ENCODE peak calls at places on chromosomes 4 and X, in four cellular contexts. I is adrenal gland, C is uterus, Q is IMR-90. H is an unnamed sample.

GRCh38 chr4:157217708-157218107 is 2.8 kb upstream of the GRIA2 start:
- DNase-seq in C (no peak), I (no peak), Q (peak; percentile 13), H (no peak)

GRCh38 chr4:137124278-137124932 is 407.9 kb downstream of the PCDH18 start:
- DNase-seq in I (peak; percentile 7), C (peak; percentile 16), Q (peak; percentile 79), H (no peak)

GRCh38 chr4:16192631-16193483 is 33.4 kb downstream of the TAPT1 start:
- DNase-seq in Q (no peak), C (no peak), I (no peak), H (no peak)

GRCh38 chr4:576991-577498 is 950 bp upstream of the TMEM271 start:
- DNase-seq in C (no peak), Q (no peak), I (no peak), H (no peak)

GRCh38 chrX:136586386-136586785 is 54.4 kb downstream of the VGLL1 start:
- DNase-seq in I (no peak), Q (no peak), C (no peak), H (no peak)

GRCh38 chrX:112874140-112874539 is 33.5 kb upstream of the AMOT start:
- DNase-seq in C (no peak), Q (peak; percentile 3), I (no peak), H (no peak)

GRCh38 chr4:63620271-63620670 is 789.0 kb downstream of the TECRL start:
- DNase-seq in C (no peak), Q (no peak), I (no peak), H (no peak)

GRCh38 chr4:48913346-48913745 is 6.8 kb upstream of the OCIAD2 start:
- DNase-seq in I (peak; percentile 78), Q (peak; percentile 92), C (peak; percentile 80), H (no peak)

GRCh38 chrX:9882669-9883446 is 84.3 kb upstream of the CLDN34 start:
- DNase-seq in C (no peak), Q (peak; percentile 87), I (no peak), H (no peak)

GRCh38 chr4:19940861-19941260 is 310.8 kb upstream of the SLIT2 start:
- DNase-seq in I (no peak), C (no peak), Q (no peak), H (no peak)

GRCh38 chr4:73729534-73730165 is 10.7 kb upstream of the CXCL8 start:
- DNase-seq in Q (peak; percentile 92), C (peak; percentile 57), I (peak; percentile 75), H (peak; percentile 67)

GRCh38 chr4:5267418-5267817 is 216.1 kb downstream of the STK32B start:
- DNase-seq in Q (peak; percentile 25), C (no peak), I (no peak), H (no peak)

GRCh38 chr4:81470456-81471327 is 1.0 kb downstream of the RASGEF1B start:
- DNase-seq in C (peak; percentile 28), I (peak; percentile 65), Q (no peak), H (peak; percentile 51)

GRCh38 chr4:150694438-150694837 is 112.5 kb downstream of the MAB21L2 start:
- DNase-seq in C (no peak), Q (no peak), I (peak; percentile 11), H (no peak)

GRCh38 chr4:14744346-14744745 is 257.9 kb upstream of the CPEB2 start:
- DNase-seq in C (no peak), Q (no peak), I (no peak), H (no peak)

GRCh38 chrX:40340116-40340515 is 240.7 kb upstream of the ATP6AP2 start:
- DNase-seq in Q (no peak), I (no peak), C (no peak), H (no peak)

GRCh38 chr4:156290811-156291210 is 337.1 kb upstream of the CTSO start:
- DNase-seq in C (no peak), Q (peak; percentile 46), I (no peak), H (no peak)

GRCh38 chrX:3129256-3129655 is 88.0 kb downstream of the ARSF start:
- DNase-seq in Q (peak; percentile 28), I (no peak), C (no peak), H (peak; percentile 8)

GRCh38 chr4:164239433-164239832 is 514.5 kb upstream of the SMIM31 start:
- DNase-seq in C (no peak), I (no peak), Q (no peak), H (no peak)

GRCh38 chr4:1521821-1522361 is 115.6 kb upstream of the NKX1-1 start:
- DNase-seq in I (no peak), C (no peak), Q (no peak), H (no peak)

GRCh38 chrX:53594354-53594753 is 92.2 kb downstream of the HUWE1 start:
- DNase-seq in Q (peak; percentile 70), I (no peak), C (no peak), H (no peak)

GRCh38 chr4:128315756-128316520 is 28.3 kb upstream of the PGRMC2 start:
- DNase-seq in I (no peak), C (no peak), Q (no peak), H (no peak)

GRCh38 chrX:68084765-68085164 is 348.5 kb downstream of the OPHN1 start:
- DNase-seq in Q (peak; percentile 55), I (peak; percentile 40), C (peak; percentile 32), H (peak; percentile 7)

GRCh38 chr4:170491981-170492380 is 402.2 kb upstream of the AADAT start:
- DNase-seq in Q (no peak), C (no peak), I (no peak), H (no peak)

GRCh38 chr4:170497729-170498128 is 408.0 kb upstream of the AADAT start:
- DNase-seq in I (no peak), C (no peak), Q (no peak), H (no peak)

GRCh38 chr4:170497105-170497504 is 407.3 kb upstream of the AADAT start:
- DNase-seq in C (no peak), Q (no peak), I (no peak), H (no peak)
- H3K4me1 ChIP-seq in C (no peaks in the 10 kb centered on the region), Q (no peaks in the 10 kb centered on the region), I (no peaks in the 10 kb centered on the region), H (no peaks in the 10 kb centered on the region)

GRCh38 chrX:1289535-1289934 is 20.9 kb downstream of the CSF2RA start:
- DNase-seq in Q (no peak), C (no peak), I (no peak), H (no peak)
- H3K4me3 ChIP-seq in Q (no peak overlapping the region), C (no peak overlapping the region), I (no peak overlapping the region), H (no peak overlapping the region)

GRCh38 chr4:76316131-76316530 is 9.6 kb downstream of the STBD1 start:
- DNase-seq in C (no peak), Q (no peak), I (no peak), H (no peak)
- H3K4me1 ChIP-seq in C (no peaks in the 10 kb centered on the region), Q (no peaks in the 10 kb centered on the region), I (no peaks in the 10 kb centered on the region), H (peaks cover 16% of the 10 kb centered on the region)

GRCh38 chrX:133265331-133265730 is 47.2 kb upstream of the TFDP3 start:
- DNase-seq in C (no peak), Q (no peak), I (no peak), H (no peak)
- H3K4me3 ChIP-seq in C (no peak overlapping the region), Q (no peak overlapping the region), I (no peak overlapping the region), H (no peak overlapping the region)

GRCh38 chr4:6990661-6991060 is 52.5 kb upstream of the TADA2B start:
- DNase-seq in Q (no peak), I (no peak), C (no peak), H (no peak)
- H3K4me1 ChIP-seq in Q (peaks cover 17% of the 10 kb centered on the region), I (peaks cover 62% of the 10 kb centered on the region), C (peaks cover 9% of the 10 kb centered on the region), H (peaks cover 70% of the 10 kb centered on the region)

GRCh38 chr4:113407409-113407808 is 354.1 kb downstream of the CAMK2D start:
- DNase-seq in Q (no peak), C (no peak), I (no peak), H (no peak)

GRCh38 chr4:113406723-113407016 is 354.9 kb downstream of the CAMK2D start:
- DNase-seq in Q (no peak), C (no peak), I (no peak), H (peak; percentile 16)

GRCh38 chr4:113405874-113406722 is 355.4 kb downstream of the CAMK2D start:
- DNase-seq in Q (no peak), I (no peak), C (no peak), H (no peak)

GRCh38 chr4:113404167-113404571 is 354.7 kb downstream of the ANK2 start:
- DNase-seq in I (no peak), Q (no peak), C (no peak), H (no peak)

DNA sequence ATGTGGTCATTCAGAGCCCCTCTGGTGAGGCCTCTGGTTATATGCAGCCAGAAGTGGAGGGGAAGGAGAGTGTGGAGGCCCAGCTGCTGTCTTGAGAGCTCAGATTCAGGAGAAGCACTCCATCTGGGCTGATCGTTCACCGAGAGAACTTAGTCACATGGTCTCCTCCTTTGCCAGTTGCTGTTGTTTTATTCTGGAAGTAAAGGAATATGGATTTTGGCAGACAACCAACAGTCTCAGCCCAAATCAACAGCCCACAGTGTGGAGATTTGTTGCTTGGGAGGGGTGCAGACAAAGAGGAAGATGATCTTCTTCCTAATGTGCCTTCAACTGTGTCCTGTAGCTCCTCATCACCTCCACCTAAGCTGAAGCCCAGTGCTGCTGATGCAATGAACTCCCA is 355.4 kb downstream of the ANK2 start:
- DNase-seq in Q (no peak), C (no peak), I (no peak), H (no peak)
- H3K4me3 ChIP-seq in Q (no peak overlapping the region), C (no peak overlapping the region), I (no peak overlapping the region), H (no peak overlapping the region)

GRCh38 chr4:140080883-140081282 is 73.1 kb downstream of the MAML3 start:
- DNase-seq in Q (peak; percentile 51), C (no peak), I (no peak), H (no peak)
- H3K4me1 ChIP-seq in Q (peaks cover 36% of the 10 kb centered on the region), C (no peaks in the 10 kb centered on the region), I (peaks cover 26% of the 10 kb centered on the region), H (peaks cover 21% of the 10 kb centered on the region)

GRCh38 chr4:112898357-112899141 is 150.9 kb upstream of the ANK2 start:
- DNase-seq in C (no peak), I (no peak), Q (no peak), H (no peak)
- H3K4me3 ChIP-seq in C (no peak overlapping the region), I (no peak overlapping the region), Q (no peak overlapping the region), H (no peak overlapping the region)

DNA sequence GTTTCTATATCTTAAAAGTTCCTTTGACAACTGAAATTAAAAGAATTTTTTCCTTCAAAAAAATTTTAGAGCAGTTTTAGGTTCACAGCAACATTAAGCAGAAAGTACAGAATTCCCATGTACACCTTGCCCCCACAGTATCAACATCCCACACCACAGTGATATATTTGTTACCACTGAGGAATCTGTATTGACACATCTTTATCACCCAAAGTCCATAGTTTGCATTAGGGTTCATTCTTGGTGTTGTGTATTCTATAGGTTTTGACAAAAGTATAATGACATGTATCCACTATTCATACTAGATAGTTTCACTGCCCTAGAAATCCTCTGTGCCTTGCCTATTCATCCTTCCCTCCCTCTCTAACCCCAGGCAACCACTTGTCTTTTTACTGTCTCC is 43.7 kb downstream of the FNIP2 start:
- DNase-seq in C (no peak), I (no peak), Q (no peak), H (no peak)
- H3K4me1 ChIP-seq in C (peaks cover 13% of the 10 kb centered on the region), I (peaks cover 61% of the 10 kb centered on the region), Q (peaks cover 8% of the 10 kb centered on the region), H (peaks cover 66% of the 10 kb centered on the region)

H was measured in gastrocnemius medialis.